ENCODE peak calls at places on chromosomes 11 and 22, in ten cellular contexts. N, B, F, E, U, L, K, G, M and C are unnamed samples.

GRCh38 chr22:26086359-26086758 is 82.9 kb upstream of the SEZ6L start:
- DNase-seq in N (no peak), B (no peak), F (peak; percentile 50), E (no peak), U (no peak), L (peak; percentile 1), K (no peak), G (no peak), M (no peak), C (no peak)

GRCh38 chr11:57254631-57255030 is 17.6 kb upstream of the APLNR start:
- DNase-seq in N (no peak), B (no peak), F (no peak), E (no peak), U (no peak), L (no peak), K (no peak), G (no peak), M (no peak), C (no peak)

GRCh38 chr11:105802390-105802789 is 192.5 kb downstream of the GRIA4 start:
- DNase-seq in N (no peak), B (no peak), F (no peak), E (no peak), U (no peak), L (no peak), K (no peak), G (no peak), M (no peak), C (no peak)

GRCh38 chr22:27919222-27919942 is at the start of gene PITPNB:
- DNase-seq in N (peak; percentile 98), B (peak; percentile 98), F (peak; percentile 98), E (peak; percentile 98), U (peak; percentile 92), L (peak; percentile 94), K (peak; percentile 91), G (peak; percentile 99), M (peak; percentile 99), C (peak; percentile 99)

GRCh38 chr11:8258771-8259170 is 4.9 kb downstream of the LMO1 start:
- DNase-seq in N (no peak), B (no peak), F (no peak), E (no peak), U (no peak), L (peak; percentile 71), K (no peak), G (peak; percentile 9), M (no peak), C (no peak)

GRCh38 chr22:27260087-27260730 is 541.3 kb downstream of the MN1 start:
- DNase-seq in N (no peak), B (no peak), F (no peak), E (no peak), U (no peak), L (peak; percentile 34), K (no peak), G (no peak), M (no peak), C (no peak)

GRCh38 chr11:120424970-120425332 is 86.6 kb upstream of the GRIK4 start:
- DNase-seq in N (no peak), B (no peak), F (no peak), E (no peak), U (no peak), L (no peak), K (no peak), G (no peak), M (no peak), C (no peak)

GRCh38 chr11:296206-296975 is 2.9 kb downstream of the IFITM5 start:
- DNase-seq in N (no peak), B (no peak), F (no peak), E (no peak), U (no peak), L (no peak), K (no peak), G (peak; percentile 14), M (peak; percentile 0), C (peak; percentile 8)

GRCh38 chr11:57779275-57779674 is 17.7 kb downstream of the CTNND1 start:
- DNase-seq in N (no peak), B (no peak), F (no peak), E (no peak), U (no peak), L (peak; percentile 88), K (no peak), G (peak; percentile 51), M (no peak), C (no peak)